ENCODE peak calls at places on chromosome 2, in four cellular contexts. D is sigmoid colon, N is K562, T is tibial nerve. E is an unnamed sample.

GRCh38 chr2:177796011-177796410 is 276.6 kb downstream of the PDE11A start:
- DNase-seq in D (no peak), N (no peak), T (no peak), E (no peak)

GRCh38 chr2:75064691-75065396 is 106.4 kb downstream of the POLE4 start:
- DNase-seq in D (peak), N (peak), T (no peak), E (no peak)

GRCh38 chr2:236572482-236572881 is 2.9 kb downstream of the ACKR3 start:
- DNase-seq in D (peak), N (no peak), T (no peak), E (no peak)

GRCh38 chr2:102000012-102000411 is 8.3 kb downstream of the IL1R2 start:
- DNase-seq in D (no peak), N (no peak), T (no peak), E (no peak)

GRCh38 chr2:135494503-135494902 is 36.5 kb downstream of the ZRANB3 start:
- DNase-seq in D (no peak), N (no peak), T (no peak), E (no peak)

GRCh38 chr2:4020153-4020552 is 316.8 kb downstream of the DCDC2C start:
- DNase-seq in D (no peak), N (no peak), T (no peak), E (no peak)

GRCh38 chr2:125745514-125745913 is 910.4 kb upstream of the GYPC start:
- DNase-seq in D (no peak), N (peak), T (no peak), E (no peak)

GRCh38 chr2:48605482-48606175 is 12.0 kb upstream of the GTF2A1L start:
- DNase-seq in D (no peak), N (peak), T (no peak), E (no peak)

GRCh38 chr2:75199428-75200011 is at the start of gene TACR1:
- DNase-seq in D (peak), N (peak), T (peak), E (no peak)

GRCh38 chr2:20164061-20164733 is 60.7 kb downstream of the SDC1 start:
- DNase-seq in D (no peak), N (no peak), T (no peak), E (no peak)

GRCh38 chr2:23467618-23468017 is 82.6 kb downstream of the KLHL29 start:
- DNase-seq in D (peak), N (no peak), T (no peak), E (no peak)

GRCh38 chr2:71675296-71675695 is 221.9 kb downstream of the DYSF start:
- DNase-seq in D (peak), N (no peak), T (no peak), E (no peak)

GRCh38 chr2:136008205-136008865 is 22.9 kb upstream of the DARS1 start:
- DNase-seq in D (peak), N (no peak), T (no peak), E (peak)

GRCh38 chr2:75200140-75200985 is 1.0 kb upstream of the TACR1 start:
- DNase-seq in D (peak), N (no peak), T (no peak), E (no peak)

GRCh38 chr2:159714586-159714930 is 2.3 kb downstream of the MARCHF7 start:
- DNase-seq in D (no peak), N (no peak), T (no peak), E (no peak)

GRCh38 chr2:241279413-241279812 is 36.1 kb downstream of the HDLBP start:
- DNase-seq in D (no peak), N (peak), T (no peak), E (peak)

GRCh38 chr2:121089005-121089510 is 195.9 kb downstream of the TFCP2L1 start:
- DNase-seq in D (peak), N (no peak), T (no peak), E (no peak)

GRCh38 chr2:12717988-12718661 is 1.4 kb downstream of the TRIB2 start:
- DNase-seq in D (peak), N (peak), T (no peak), E (no peak)

GRCh38 chr2:64859208-64860161 is 129.7 kb upstream of the SLC1A4 start:
- DNase-seq in D (peak), N (peak), T (peak), E (peak)

GRCh38 chr2:170887496-170888265 is 41.4 kb upstream of the GORASP2 start:
- DNase-seq in D (no peak), N (no peak), T (no peak), E (no peak)

GRCh38 chr2:219446101-219446504 is 11.5 kb downstream of the SPEG start:
- DNase-seq in D (peak), N (no peak), T (no peak), E (no peak)

GRCh38 chr2:226661789-226662545 is 137.7 kb downstream of the IRS1 start:
- DNase-seq in D (peak), N (peak), T (no peak), E (no peak)

GRCh38 chr2:235956281-235956970 is 211.8 kb downstream of the GBX2 start:
- DNase-seq in D (peak), N (no peak), T (no peak), E (no peak)

GRCh38 chr2:174842496-174842895 is 78.2 kb upstream of the CHRNA1 start:
- DNase-seq in D (no peak), N (no peak), T (no peak), E (no peak)

GRCh38 chr2:177396630-177397460 is 4.3 kb downstream of the AGPS start:
- DNase-seq in D (no peak), N (no peak), T (no peak), E (no peak)

GRCh38 chr2:29052811-29053210 is 21.5 kb downstream of the PCARE start:
- DNase-seq in D (peak), N (no peak), T (no peak), E (no peak)

GRCh38 chr2:235206980-235207579 is 255.3 kb downstream of the SH3BP4 start:
- DNase-seq in D (no peak), N (no peak), T (no peak), E (no peak)

GRCh38 chr2:96954490-96954846 is 31.9 kb downstream of the FAM178B start:
- DNase-seq in D (no peak), N (no peak), T (no peak), E (no peak)

GRCh38 chr2:31002510-31002909 is 135.7 kb downstream of the GALNT14 start:
- DNase-seq in D (no peak), N (no peak), T (no peak), E (no peak)

GRCh38 chr2:119638891-119639539 is 40.0 kb upstream of the TMEM177 start:
- DNase-seq in D (no peak), N (no peak), T (no peak), E (no peak)

GRCh38 chr2:164717000-164717597 is 95.8 kb upstream of the GRB14 start:
- DNase-seq in D (no peak), N (peak), T (no peak), E (no peak)

GRCh38 chr2:46173636-46174253 is 123.5 kb upstream of the EPAS1 start:
- DNase-seq in D (no peak), N (no peak), T (no peak), E (no peak)

GRCh38 chr2:147463881-147464520 is 380.8 kb upstream of the ACVR2A start:
- DNase-seq in D (no peak), N (no peak), T (no peak), E (no peak)

GRCh38 chr2:30796723-30797122 is 10.5 kb downstream of the CAPN13 start:
- DNase-seq in D (no peak), N (no peak), T (no peak), E (no peak)

GRCh38 chr2:113167115-113167932 is 6.4 kb upstream of the PSD4 start:
- DNase-seq in D (no peak), N (no peak), T (no peak), E (no peak)

GRCh38 chr2:78865663-78866062 is 159.8 kb upstream of the REG3G start:
- DNase-seq in D (no peak), N (no peak), T (no peak), E (no peak)
- TF ChIP-seq EP300 in D (no peak), N (no peak), T (no peak), E (no peak)

DNA sequence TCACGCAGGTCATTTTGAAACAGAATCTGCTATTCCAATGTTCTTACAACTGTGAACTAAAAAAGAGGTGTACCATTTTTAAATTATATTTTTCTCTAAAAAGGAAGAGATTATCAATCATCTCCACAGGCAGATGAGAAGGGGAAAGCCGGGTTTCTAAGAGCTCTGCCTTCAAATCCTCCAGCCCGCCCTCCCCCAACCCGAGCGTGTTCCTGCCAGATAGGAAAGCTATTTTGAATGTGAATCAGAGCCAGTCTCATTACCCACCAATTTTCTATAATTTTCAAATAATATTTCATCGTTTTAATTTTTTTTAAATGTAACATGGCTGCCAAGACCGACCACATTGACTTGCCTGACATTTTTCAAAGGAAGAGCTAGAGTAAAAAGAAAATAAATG is 65.9 kb downstream of the KCNF1 start:
- DNase-seq in D (no peak), N (peak), T (no peak), E (no peak)
- TF ChIP-seq EP300 in D (no peak), N (no peak), T (no peak), E (no peak)

GRCh38 chr2:205237524-205237923 is 444.8 kb upstream of the NRP2 start:
- DNase-seq in D (no peak), N (no peak), T (no peak), E (no peak)

GRCh38 chr2:205235434-205235833 is 446.9 kb upstream of the NRP2 start:
- DNase-seq in D (no peak), N (no peak), T (no peak), E (no peak)

GRCh38 chr2:205232086-205232485 is 450.2 kb upstream of the NRP2 start:
- DNase-seq in D (no peak), N (no peak), T (no peak), E (no peak)
- TF ChIP-seq EP300 in D (no peak), N (no peak), T (no peak), E (no peak)

GRCh38 chr2:40367652-40368051 is 84.2 kb downstream of the SLC8A1 start:
- DNase-seq in D (no peak), N (no peak), T (no peak), E (no peak)

GRCh38 chr2:40364143-40364903 is 87.6 kb downstream of the SLC8A1 start:
- DNase-seq in D (no peak), N (no peak), T (no peak), E (no peak)

GRCh38 chr2:40369619-40370397 is 82.1 kb downstream of the SLC8A1 start:
- DNase-seq in D (no peak), N (no peak), T (no peak), E (no peak)

GRCh38 chr2:40363631-40364030 is 88.3 kb downstream of the SLC8A1 start:
- DNase-seq in D (no peak), N (no peak), T (no peak), E (no peak)

DNA sequence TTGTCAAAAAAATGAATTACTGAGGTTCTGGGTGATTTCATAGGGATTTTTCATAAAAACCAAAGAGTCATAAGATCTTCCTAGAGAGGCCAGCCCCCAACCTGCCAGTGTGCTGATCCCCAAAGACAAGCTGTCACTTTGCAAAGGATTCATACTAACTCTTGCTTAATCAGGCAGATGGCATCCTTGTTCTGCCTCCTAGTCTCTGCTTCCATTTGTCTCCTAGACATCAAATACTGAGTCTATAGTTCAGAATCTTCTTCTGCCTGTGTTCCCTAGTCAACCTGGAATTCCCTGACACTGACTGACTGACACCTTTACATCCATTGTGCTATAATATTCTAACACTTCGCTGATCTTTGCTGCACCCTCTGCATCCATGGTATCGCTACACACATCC is 84.9 kb downstream of the SLC8A1 start:
- DNase-seq in D (no peak), N (no peak), T (no peak), E (no peak)
- TF ChIP-seq EP300 in D (no peak), N (no peak), T (no peak), E (no peak)

DNA sequence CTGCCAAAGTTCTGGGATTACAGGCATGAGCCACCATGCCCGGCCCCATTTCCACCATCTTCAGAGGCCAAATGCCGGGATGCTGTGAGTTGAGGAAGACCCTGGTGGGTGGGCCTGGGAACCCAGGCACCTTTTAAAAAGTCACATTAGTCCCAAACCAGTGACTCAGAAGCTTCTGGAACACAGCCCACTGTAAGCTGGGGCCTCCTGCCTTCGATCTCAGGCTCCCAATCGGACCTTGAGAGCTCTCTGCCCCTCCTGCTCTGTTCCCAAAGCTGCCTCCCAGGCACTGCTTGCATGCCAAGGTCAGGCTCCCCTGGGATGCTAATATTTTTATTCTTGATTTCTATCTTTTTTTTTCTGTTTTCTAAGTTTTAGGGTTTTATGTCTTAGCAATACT is 4.2 kb downstream of the ADCY3 start:
- DNase-seq in D (no peak), N (no peak), T (no peak), E (no peak)
- TF ChIP-seq EP300 in D (no peak), N (no peak), T (no peak), E (no peak)

GRCh38 chr2:9630750-9631483 is at the start of gene YWHAQ:
- DNase-seq in D (peak), N (peak), T (peak), E (peak)
- TF ChIP-seq EP300 in D (peak), N (peak), T (peak), E (no peak)

GRCh38 chr2:44941551-44942234 is at the start of gene SIX3:
- DNase-seq in D (no peak), N (no peak), T (no peak), E (no peak)
- TF ChIP-seq EP300 in D (no peak), N (no peak), T (no peak), E (no peak)

GRCh38 chr2:207683879-207684627 is 27.4 kb upstream of the CCNYL1 start:
- DNase-seq in D (no peak), N (peak), T (no peak), E (no peak)
- TF ChIP-seq EP300 in D (no peak), N (no peak), T (no peak), E (no peak)

DNA sequence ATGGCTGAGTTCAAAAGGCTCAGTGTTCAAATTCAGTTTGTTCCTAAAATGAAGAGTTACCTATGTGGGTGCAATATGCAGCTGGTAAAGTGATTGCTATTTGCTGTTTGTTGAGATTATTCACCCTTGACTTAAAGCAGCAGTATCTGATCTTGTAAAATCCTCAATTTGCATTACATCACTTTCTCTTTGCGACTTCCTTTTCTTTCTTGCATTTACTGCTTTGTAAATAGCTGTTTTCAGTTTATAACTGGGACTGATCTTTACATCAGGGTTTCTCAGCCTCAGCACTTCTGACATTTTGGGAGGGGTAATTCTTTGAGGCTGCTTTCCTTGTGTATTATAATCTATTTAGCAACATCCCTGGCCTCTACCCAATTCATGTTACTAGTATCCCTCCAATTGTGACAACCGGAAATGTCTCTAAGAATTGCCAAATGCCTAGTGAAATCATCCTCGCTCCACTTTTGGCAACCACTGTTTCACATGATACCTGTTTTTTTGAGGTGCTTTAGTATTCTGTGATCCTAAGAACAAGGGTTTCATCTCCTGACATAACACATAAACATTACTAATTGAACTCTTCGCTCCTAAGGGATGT is 12.1 kb upstream of the ERCC3 start:
- DNase-seq in D (no peak), N (no peak), T (no peak), E (no peak)
- TF ChIP-seq EP300 in D (no peak), N (no peak), T (no peak), E (no peak)

GRCh38 chr2:215505044-215505786 is 69.3 kb upstream of the FN1 start:
- DNase-seq in D (no peak), N (peak), T (no peak), E (no peak)
- TF ChIP-seq EP300 in D (no peak), N (peak), T (no peak), E (no peak)